ENCODE peak calls at places on chromosomes 13 and 19, in four cellular contexts. B, N, C and X are unnamed samples.

GRCh38 chr19:33273881-33274662 is 28.3 kb downstream of the CEBPA start:
- DNase-seq in B (no peak), N (no peak), C (peak), X (peak)

GRCh38 chr19:7792286-7792685 is 29.2 kb downstream of the CLEC4M start:
- DNase-seq in C (no peak), N (no peak), B (peak), X (no peak)

GRCh38 chr13:44575741-44576395 is at the start of gene TSC22D1:
- DNase-seq in N (no peak), C (no peak), B (no peak), X (peak)

GRCh38 chr13:69796256-69796655 is 311.4 kb upstream of the ATXN8OS start:
- DNase-seq in B (no peak), C (no peak), N (no peak), X (no peak)

GRCh38 chr13:41833851-41834250 is 127.1 kb downstream of the VWA8 start:
- DNase-seq in B (no peak), C (no peak), N (no peak), X (no peak)

GRCh38 chr13:20960663-20961309 is 58.2 kb upstream of the XPO4 start:
- DNase-seq in B (no peak), N (no peak), C (no peak), X (no peak)

GRCh38 chr13:57740719-57741118 is 109.2 kb downstream of the PCDH17 start:
- DNase-seq in N (no peak), B (no peak), C (no peak), X (no peak)

GRCh38 chr19:11418518-11419506 is at the start of gene RGL3:
- DNase-seq in N (no peak), C (no peak), B (peak), X (no peak)

GRCh38 chr13:34419025-34419424 is 523.0 kb upstream of the NBEA start:
- DNase-seq in B (no peak), C (no peak), N (no peak), X (no peak)

GRCh38 chr19:47258434-47258833 is 2.1 kb downstream of the CCDC9 start:
- DNase-seq in N (no peak), C (no peak), B (peak), X (no peak)

GRCh38 chr19:6424190-6424938 is at the start of gene KHSRP:
- DNase-seq in C (no peak), N (no peak), B (no peak), X (peak)

GRCh38 chr19:45200614-45201013 is 22.0 kb downstream of the BLOC1S3 start:
- DNase-seq in C (no peak), B (no peak), N (no peak), X (no peak)
- TF ChIP-seq CTCF in C (peak), B (peak), N (peak), X (no peak)

GRCh38 chr19:57946316-57946715 is 1.2 kb downstream of the ZNF256 start:
- DNase-seq in B (no peak), N (no peak), C (no peak), X (no peak)
- H3K4me3 ChIP-seq in B (peak), N (peak), C (no peak), X (peak)

GRCh38 chr13:30109471-30110135 is 197.7 kb downstream of the KATNAL1 start:
- DNase-seq in N (no peak), C (no peak), B (no peak), X (no peak)

GRCh38 chr13:30113531-30113930 is 193.8 kb downstream of the KATNAL1 start:
- DNase-seq in B (no peak), N (no peak), C (no peak), X (no peak)

GRCh38 chr13:30110301-30111070 is 196.9 kb downstream of the KATNAL1 start:
- DNase-seq in B (no peak), N (no peak), C (no peak), X (no peak)

GRCh38 chr13:30112602-30113435 is 194.5 kb downstream of the KATNAL1 start:
- DNase-seq in C (no peak), B (peak), N (peak), X (peak)

GRCh38 chr13:30111810-30112209 is 195.5 kb downstream of the KATNAL1 start:
- DNase-seq in B (no peak), N (no peak), C (no peak), X (peak)
- TF ChIP-seq CTCF in B (peak), N (no peak), C (peak), X (peak)

DNA sequence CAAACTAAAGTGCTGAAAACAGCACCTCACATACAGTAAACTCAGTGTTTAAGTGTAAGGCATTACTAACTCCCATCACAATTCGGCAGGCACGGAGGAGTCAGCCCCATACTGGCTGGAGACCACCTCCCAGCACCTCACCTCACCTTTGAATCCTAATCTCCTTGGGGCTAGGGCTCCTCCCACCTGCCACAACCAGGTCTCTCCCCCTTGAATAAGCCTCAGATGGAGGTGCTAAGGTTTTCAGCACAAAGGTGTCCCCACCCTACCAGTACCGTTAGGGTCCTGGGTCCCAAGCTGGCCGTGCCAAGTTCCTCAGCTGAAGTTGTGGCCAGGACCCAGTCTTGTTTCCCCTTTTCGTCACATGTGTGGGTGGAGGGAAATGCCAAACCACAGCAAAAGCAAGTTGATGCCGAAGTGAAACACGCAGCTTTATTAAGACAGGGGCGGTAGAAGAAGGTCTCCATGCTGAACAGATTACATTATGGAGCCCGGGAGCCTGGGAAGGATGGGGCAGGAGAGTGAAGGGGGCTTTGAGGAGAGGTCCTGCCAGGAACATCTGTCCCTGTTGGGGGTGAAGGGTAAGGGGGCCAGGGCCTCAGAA is at the start of gene IGFLR1:
- DNase-seq in N (no peak), C (no peak), B (no peak), X (peak)
- H3K4me3 ChIP-seq in N (peak), C (peak), B (no peak), X (peak)

GRCh38 chr13:98143157-98143553 is 261 bp downstream of the FARP1 start:
- DNase-seq in B (no peak), C (no peak), N (no peak), X (no peak)
- TF ChIP-seq CTCF in B (no peak), C (no peak), N (no peak), X (no peak)

DNA sequence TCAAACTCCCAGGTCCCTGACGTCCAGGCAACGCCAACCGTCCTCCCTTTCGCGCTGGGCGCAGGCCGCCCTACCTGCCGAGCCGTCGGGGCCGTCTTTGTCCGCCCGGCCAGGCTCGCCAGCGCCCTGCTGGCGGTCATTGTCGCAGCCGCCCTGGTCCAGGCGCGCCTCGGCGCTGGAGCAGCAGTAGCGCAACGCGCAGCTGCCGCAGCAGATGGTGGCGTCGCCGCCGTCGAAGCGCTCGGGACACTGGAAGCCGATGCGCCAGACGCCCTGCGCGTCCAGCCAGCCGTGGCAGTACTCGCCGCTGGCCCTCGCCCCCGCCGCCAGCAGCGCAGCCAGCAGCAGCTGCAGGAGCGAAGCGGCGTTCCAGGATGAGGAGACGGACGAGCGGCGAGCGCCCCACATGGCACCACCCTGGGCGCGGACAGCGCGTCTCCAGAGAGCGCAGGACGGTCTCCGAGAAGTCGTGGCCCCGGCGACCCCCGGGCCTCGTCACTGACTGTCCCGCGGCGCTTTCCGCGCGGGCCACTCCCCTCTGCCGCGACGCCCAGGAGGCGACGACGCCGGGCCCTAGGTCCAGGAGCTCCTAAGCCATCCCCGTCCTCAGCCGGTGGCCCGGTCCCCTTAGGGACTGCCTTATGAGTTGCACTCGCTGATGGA is 1.1 kb downstream of the SHISA2 start:
- DNase-seq in B (no peak), N (no peak), C (no peak), X (no peak)
- H3K4me3 ChIP-seq in B (no peak), N (peak), C (peak), X (no peak)